ENCODE peak calls at places on chromosomes 16 and 17, in seven cellular contexts. A is Caco-2; Q is psoas muscle; Y is iPS DF 6.9; L is naive thymus-derived CD4-positive, alpha-beta T cell; W is neural progenitor cell; O is IMR-90. Z is an unnamed sample.

GRCh38 chr17:7745748-7746470 is 28.4 kb downstream of the DNAH2 start:
- DNase-seq in W (no peak), Q (no peak), O (peak; percentile 76), Y (no peak), L (no peak), A (no peak), Z (no peak)

GRCh38 chr16:67279296-67280089 is at the start of gene PLEKHG4:
- DNase-seq in Y (no peak), W (peak; percentile 86), Q (peak; percentile 86), A (peak; percentile 85), O (peak; percentile 66), L (peak; percentile 78), Z (peak; percentile 69)

GRCh38 chr16:57612494-57612893 is 15.9 kb upstream of the ADGRG1 start:
- DNase-seq in Y (no peak), A (peak; percentile 17), L (no peak), Q (no peak), W (no peak), O (no peak), Z (peak; percentile 32)

GRCh38 chr17:27802962-27803680 is 2.8 kb upstream of the NOS2 start:
- DNase-seq in L (no peak), Y (no peak), A (peak; percentile 90), W (no peak), Q (no peak), O (no peak), Z (no peak)

GRCh38 chr17:50258647-50259483 is 15.4 kb upstream of the TMEM92 start:
- DNase-seq in W (no peak), L (no peak), Q (no peak), Y (no peak), A (peak; percentile 38), O (peak; percentile 48), Z (no peak)

GRCh38 chr17:47660064-47660492 is 10.4 kb downstream of the KPNB1 start:
- DNase-seq in A (no peak), W (no peak), L (peak; percentile 70), O (no peak), Y (no peak), Q (no peak), Z (no peak)

GRCh38 chr17:65559483-65559801 is 2.0 kb downstream of the AXIN2 start:
- DNase-seq in W (peak; percentile 23), Q (no peak), L (no peak), Y (no peak), O (no peak), A (no peak), Z (no peak)

GRCh38 chr16:65377131-65377649 is 255.3 kb upstream of the CDH11 start:
- DNase-seq in W (no peak), L (no peak), Q (no peak), Y (no peak), A (no peak), O (no peak), Z (no peak)

GRCh38 chr17:57379237-57380054 is 123.1 kb downstream of the MSI2 start:
- DNase-seq in Y (no peak), A (no peak), O (peak; percentile 12), W (peak; percentile 66), L (no peak), Q (no peak), Z (no peak)

GRCh38 chr17:81346908-81347349 is 48.3 kb upstream of the BAHCC1 start:
- DNase-seq in W (no peak), Q (peak; percentile 63), Y (no peak), L (no peak), O (no peak), A (no peak), Z (no peak)
- H3K4me3 ChIP-seq in W (peak overlapping the region; percentile 64), Q (peak overlapping the region; percentile 79), Y (peak overlapping the region; percentile 35), L (no peak overlapping the region), O (peak overlapping the region; percentile 76), A (peak overlapping the region; percentile 85), Z (peak overlapping the region; percentile 47)

DNA sequence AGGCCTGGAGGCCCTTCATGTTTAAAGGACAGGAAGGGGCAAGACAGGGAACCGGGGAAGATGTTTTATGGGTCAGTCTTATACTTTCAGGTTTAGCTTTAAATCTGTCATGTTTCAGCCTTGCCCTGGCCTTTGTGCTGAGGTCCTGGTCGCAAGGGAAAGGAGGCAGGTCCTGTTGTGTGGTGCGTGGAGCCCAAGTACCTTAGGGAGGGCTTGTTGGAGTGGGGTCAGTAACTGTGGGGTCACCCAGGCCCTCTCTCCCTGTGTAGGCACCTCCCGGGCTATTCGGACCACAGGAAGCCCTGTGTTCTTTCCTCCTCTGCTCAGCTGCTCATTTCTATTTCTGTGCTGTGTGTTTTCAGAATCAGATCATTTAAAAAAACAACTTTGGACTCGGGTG is 42.7 kb downstream of the MPRIP start:
- DNase-seq in Y (no peak), A (no peak), L (no peak), Q (peak; percentile 16), W (no peak), O (no peak), Z (no peak)
- H3K4me1 ChIP-seq in Y (no peaks in the 10 kb centered on the region), A (peaks cover 18% of the 10 kb centered on the region), L (peaks cover 4% of the 10 kb centered on the region), Q (peaks cover 62% of the 10 kb centered on the region), W (peaks cover under 1% of the 10 kb centered on the region), O (peaks cover 5% of the 10 kb centered on the region), Z (peaks cover 21% of the 10 kb centered on the region)

DNA sequence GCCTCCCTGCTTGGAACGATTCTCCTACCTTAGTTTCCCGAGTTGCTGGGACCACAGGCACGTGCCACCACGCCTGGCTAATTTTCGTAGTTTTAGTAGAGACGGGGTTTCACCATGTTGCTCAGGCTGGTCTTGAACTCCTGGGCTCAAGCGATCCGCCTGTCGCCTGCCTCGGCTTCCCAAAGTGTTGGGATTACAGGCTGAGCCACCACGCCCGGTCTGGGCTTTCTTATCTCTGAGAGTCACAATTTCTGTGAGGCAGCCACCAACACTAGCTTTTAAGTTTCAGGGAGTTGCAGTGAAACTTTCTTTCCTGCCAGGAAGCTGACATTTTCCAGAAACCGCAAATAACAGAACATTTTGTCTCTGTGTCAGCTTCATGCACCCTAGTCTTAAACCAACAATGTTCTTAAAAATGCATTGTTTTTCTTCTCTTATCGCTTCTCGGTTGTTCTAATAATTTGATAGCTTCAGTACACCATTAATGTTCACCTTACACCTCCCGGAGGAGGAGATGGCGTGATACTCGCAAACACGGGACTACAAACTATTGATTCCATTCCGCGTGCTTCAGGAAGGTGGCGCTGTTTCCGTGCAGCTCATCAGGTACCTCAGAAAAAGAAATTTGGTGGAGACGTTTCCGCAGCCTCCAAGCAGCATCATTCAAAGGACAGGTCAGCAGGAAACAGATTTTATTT is 7.4 kb upstream of the DHRS7B start:
- DNase-seq in W (peak; percentile 73), Q (peak; percentile 74), O (peak; percentile 61), Y (no peak), L (peak; percentile 76), A (peak; percentile 69), Z (peak; percentile 79)
- H3K4me3 ChIP-seq in W (no peak overlapping the region), Q (no peak overlapping the region), O (no peak overlapping the region), Y (no peak overlapping the region), L (no peak overlapping the region), A (no peak overlapping the region), Z (no peak overlapping the region)

GRCh38 chr17:46179375-46179999 is 13.7 kb downstream of the KANSL1 start:
- DNase-seq in O (no peak), W (no peak), A (no peak), Y (no peak), L (no peak), Q (no peak), Z (no peak)
- H3K4me1 ChIP-seq in O (peaks cover 5% of the 10 kb centered on the region), W (peaks cover 27% of the 10 kb centered on the region), A (peaks cover 5% of the 10 kb centered on the region), Y (peaks cover 6% of the 10 kb centered on the region), L (peaks cover 71% of the 10 kb centered on the region), Q (peaks cover 70% of the 10 kb centered on the region), Z (peaks cover 8% of the 10 kb centered on the region)

DNA sequence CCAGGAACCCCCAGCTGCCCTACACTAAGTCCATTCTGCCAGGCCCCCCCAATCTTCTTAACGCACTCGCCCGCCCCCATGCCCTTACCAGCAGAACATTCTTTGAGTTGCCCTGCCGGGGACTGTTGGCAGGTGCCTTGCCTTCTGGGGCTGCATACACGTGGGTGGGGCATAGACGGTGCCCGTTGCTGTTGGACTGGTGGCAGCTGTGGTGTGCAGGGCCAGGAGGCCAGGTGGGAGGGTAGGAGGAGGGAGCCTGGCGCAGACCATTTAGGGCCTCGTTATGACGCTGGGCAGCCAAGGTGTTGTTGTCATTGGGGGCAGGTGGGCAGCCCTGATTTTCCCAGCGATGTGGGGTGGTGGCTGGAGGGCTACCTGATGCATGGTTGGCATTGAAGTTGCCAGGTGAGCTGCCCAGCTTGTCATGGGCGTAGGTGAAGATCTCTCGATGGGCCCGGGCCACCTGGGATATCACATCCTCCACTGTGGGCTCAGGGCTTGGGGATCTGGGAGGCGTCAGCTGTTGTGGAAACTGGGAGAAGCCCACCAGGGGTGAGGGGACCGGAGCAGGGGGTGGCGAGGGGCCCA is 4.9 kb downstream of the NR1D1 start:
- DNase-seq in L (no peak), W (no peak), A (no peak), Y (no peak), Q (peak; percentile 71), O (no peak), Z (peak; percentile 63)
- H3K4me3 ChIP-seq in L (peak overlapping the region; percentile 36), W (no peak overlapping the region), A (no peak overlapping the region), Y (no peak overlapping the region), Q (peak overlapping the region; percentile 98), O (no peak overlapping the region), Z (no peak overlapping the region)

GRCh38 chr17:17131876-17132275 is 74.3 kb downstream of the PLD6 start:
- DNase-seq in W (no peak), Q (peak; percentile 37), A (no peak), L (no peak), O (no peak), Y (no peak), Z (peak; percentile 20)
- H3K4me1 ChIP-seq in W (peaks cover 25% of the 10 kb centered on the region), Q (peaks cover 44% of the 10 kb centered on the region), A (no peaks in the 10 kb centered on the region), L (no peaks in the 10 kb centered on the region), O (peaks cover 2% of the 10 kb centered on the region), Y (peaks cover 3% of the 10 kb centered on the region), Z (no peaks in the 10 kb centered on the region)

Z was measured in right cardiac atrium.